ENCODE peak calls at places on chromosomes 1 and 21, in five cellular contexts. P is IMR-90, A is A549, H is body of pancreas, G is cardiac muscle cell. L is an unnamed sample. For H3K9me3, the result is how much of the 10 kb centered on the place peaks cover.

GRCh38 chr1:235017719-235018118 is 110.9 kb downstream of the TOMM20 start:
- DNase-seq in A (no peak), G (no peak), P (peak), H (no peak), L (no peak)

GRCh38 chr21:33149166-33149565 is 79.2 kb downstream of the OLIG1 start:
- DNase-seq in H (no peak), G (no peak), P (no peak), A (no peak), L (no peak)

GRCh38 chr1:184973308-184974085 is 811 bp downstream of the NIBAN1 start:
- DNase-seq in P (peak), G (peak), A (peak), H (peak), L (peak)

GRCh38 chr1:180181996-180182675 is 27.5 kb downstream of the QSOX1 start:
- DNase-seq in P (no peak), G (no peak), A (no peak), H (no peak), L (peak)

GRCh38 chr1:69787151-69787550 is 219.4 kb downstream of the LRRC7 start:
- DNase-seq in A (no peak), G (no peak), H (no peak), P (no peak), L (no peak)

GRCh38 chr1:21834094-21834493 is 22.0 kb downstream of the LDLRAD2 start:
- DNase-seq in A (no peak), P (no peak), G (no peak), H (no peak), L (no peak)

GRCh38 chr1:156062189-156062588 is 1.2 kb downstream of the RAB25 start:
- DNase-seq in A (no peak), G (no peak), H (no peak), P (peak), L (no peak)

GRCh38 chr1:15132961-15133360 is 20.6 kb upstream of the TMEM51 start:
- DNase-seq in A (no peak), H (peak), G (no peak), P (no peak), L (no peak)

GRCh38 chr1:214422137-214422671 is 129.2 kb downstream of the PTPN14 start:
- DNase-seq in H (no peak), A (no peak), P (peak), G (peak), L (no peak)

GRCh38 chr1:66552829-66553228 is 18.9 kb downstream of the SGIP1 start:
- DNase-seq in H (no peak), P (no peak), A (no peak), G (peak), L (no peak)

GRCh38 chr1:166488327-166488726 is 321.5 kb upstream of the FAM78B start:
- DNase-seq in H (no peak), A (no peak), P (no peak), G (no peak), L (no peak)

GRCh38 chr1:115677172-115677542 is 35.4 kb downstream of the VANGL1 start:
- DNase-seq in A (no peak), H (no peak), G (peak), P (no peak), L (no peak)

GRCh38 chr21:34534522-34534921 is 22.5 kb upstream of the KCNE1 start:
- DNase-seq in H (no peak), G (peak), A (no peak), P (no peak), L (no peak)

GRCh38 chr1:11316701-11317100 is 43.7 kb downstream of the UBIAD1 start:
- DNase-seq in A (no peak), P (no peak), H (peak), G (peak), L (no peak)

GRCh38 chr21:46157987-46158451 is 2.6 kb upstream of the FTCD start:
- DNase-seq in H (no peak), G (no peak), A (no peak), P (no peak), L (peak)

GRCh38 chr21:31103163-31103562 is 64.9 kb upstream of the KRTAP19-8 start:
- DNase-seq in P (no peak), G (no peak), A (no peak), H (no peak), L (no peak)

GRCh38 chr1:87787551-87787950 is 458.9 kb downstream of the LMO4 start:
- DNase-seq in G (no peak), H (no peak), A (no peak), P (peak), L (no peak)

GRCh38 chr1:13808729-13809131 is 108.7 kb downstream of the PRDM2 start:
- DNase-seq in H (no peak), G (peak), P (peak), A (no peak), L (peak)

GRCh38 chr21:35046880-35047229 is 2.2 kb downstream of the RUNX1 start:
- DNase-seq in A (no peak), G (no peak), P (no peak), H (no peak), L (no peak)

GRCh38 chr1:222928212-222928611 is 113.4 kb downstream of the DISP1 start:
- DNase-seq in G (peak), A (no peak), P (peak), H (peak), L (peak)

GRCh38 chr1:109770331-109771095 is 6.8 kb upstream of the EPS8L3 start:
- DNase-seq in G (no peak), P (no peak), A (no peak), H (no peak), L (peak)

GRCh38 chr1:116488052-116488451 is 82.8 kb downstream of the CD58 start:
- DNase-seq in H (no peak), P (no peak), G (no peak), A (no peak), L (no peak)

GRCh38 chr1:242800521-242800920 is 276.0 kb upstream of the PLD5 start:
- DNase-seq in G (no peak), P (no peak), H (no peak), A (no peak), L (no peak)

GRCh38 chr1:159171688-159172501 is 480 bp downstream of the CADM3 start:
- DNase-seq in H (no peak), G (peak), P (no peak), A (peak), L (no peak)

GRCh38 chr1:19029191-19030085 is 73.0 kb upstream of the IFFO2 start:
- DNase-seq in A (no peak), G (peak), P (no peak), H (no peak), L (no peak)

GRCh38 chr1:49229555-49229954 is 452.9 kb upstream of the BEND5 start:
- DNase-seq in P (no peak), G (no peak), H (peak), A (no peak), L (no peak)

GRCh38 chr1:49225464-49225863 is 448.8 kb upstream of the BEND5 start:
- DNase-seq in G (no peak), A (no peak), P (no peak), H (peak), L (no peak)

GRCh38 chr1:49226758-49227157 is 450.1 kb upstream of the BEND5 start:
- DNase-seq in H (no peak), G (no peak), A (no peak), P (no peak), L (no peak)
- H3K9me3 ChIP-seq in H (under half), G (under half), A (under half), P (under half), L (under half)

GRCh38 chr1:112744019-112744578 is 29.0 kb upstream of the PPM1J start:
- DNase-seq in H (peak), A (no peak), G (peak), P (peak), L (no peak)
- TF ChIP-seq CTCF in H (no peak), A (no peak), G (peak), P (peak), L (peak)

GRCh38 chr1:4631321-4631720 is 23.1 kb upstream of the AJAP1 start:
- DNase-seq in A (no peak), H (no peak), P (no peak), G (no peak), L (no peak)

GRCh38 chr1:4627353-4627752 is 27.1 kb upstream of the AJAP1 start:
- DNase-seq in A (peak), P (no peak), H (no peak), G (no peak), L (peak)

GRCh38 chr1:4630561-4630960 is 23.8 kb upstream of the AJAP1 start:
- DNase-seq in G (no peak), P (no peak), A (no peak), H (no peak), L (no peak)

GRCh38 chr1:4626560-4627319 is 27.7 kb upstream of the AJAP1 start:
- DNase-seq in G (no peak), P (no peak), A (no peak), H (no peak), L (peak)

DNA sequence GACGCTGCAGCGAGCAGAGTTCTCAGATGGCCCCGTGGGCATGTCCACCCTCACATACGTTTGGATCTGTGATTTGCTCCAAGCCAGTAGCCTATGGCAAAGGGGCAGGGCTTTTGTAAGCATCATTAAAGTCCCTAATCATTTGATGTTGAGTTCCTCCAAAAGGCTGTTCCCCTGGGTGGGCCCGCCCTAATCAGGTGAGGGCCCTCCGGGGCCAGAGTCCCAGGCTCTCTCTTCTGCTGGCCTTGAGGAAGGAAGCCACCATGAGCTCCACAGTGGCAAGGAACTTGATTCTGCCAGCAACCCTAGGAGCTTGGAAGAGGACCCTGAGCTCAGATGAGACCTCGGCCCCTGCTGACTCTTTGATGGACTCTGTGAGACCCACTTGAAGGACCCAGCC is 25.4 kb upstream of the AJAP1 start:
- DNase-seq in G (no peak), P (no peak), A (no peak), H (no peak), L (no peak)
- H3K4me3 ChIP-seq in G (no peak), P (no peak), A (no peak), H (no peak), L (no peak)

GRCh38 chr1:2082064-2082463 is 31.9 kb downstream of the PRKCZ start:
- DNase-seq in P (no peak), G (no peak), A (no peak), H (no peak), L (no peak)
- H3K9me3 ChIP-seq in P (under half), G (under half), A (under half), H (under half), L (under half)

L was measured in upper lobe of right lung.